ENCODE peak calls at places on chromosomes 2 and 18, in nine cellular contexts. L is HepG2; U is DMS153; D is activated naive CD4-positive, alpha-beta T cell treated with anti-CD3 and anti-CD28 coated beads, Interleukin-2, amount 50 U/mL, for 72 hours; V is stimulated activated CD8-positive, alpha-beta memory T cell treated with anti-CD3 and anti-CD28 coated beads, Interleukin-7, amount 100 ng/mL, for 4 hours; A is mesothelial cell of epicardium; P is cerebellar cortex; H is NB4; C is spleen. F is an unnamed sample.

GRCh38 chr2:409523-409922 is 121.6 kb upstream of the ALKAL2 start:
- DNase-seq in V (no peak), D (no peak), U (no peak), H (no peak), C (no peak), P (no peak), A (no peak), L (no peak), F (no peak)

GRCh38 chr18:5058768-5059539 is 138.1 kb downstream of the AKAIN1 start:
- DNase-seq in C (no peak), A (no peak), V (no peak), L (no peak), U (no peak), H (peak), P (no peak), D (peak), F (no peak)

GRCh38 chr18:3891245-3891644 is 441.3 kb downstream of the TGIF1 start:
- DNase-seq in U (no peak), D (no peak), H (no peak), P (no peak), C (no peak), L (no peak), A (no peak), V (no peak), F (no peak)

GRCh38 chr2:159716857-159717256 is 4.6 kb downstream of the MARCHF7 start:
- DNase-seq in D (no peak), U (no peak), L (no peak), C (no peak), A (no peak), V (no peak), H (no peak), P (no peak), F (no peak)

GRCh38 chr2:70380621-70381020 is 78.8 kb upstream of the FAM136A start:
- DNase-seq in D (no peak), P (no peak), H (no peak), L (no peak), C (no peak), U (no peak), V (no peak), A (no peak), F (no peak)

GRCh38 chr2:84931384-84931821 is 25.9 kb downstream of the TMSB10 start:
- DNase-seq in H (no peak), P (no peak), L (no peak), D (no peak), C (peak), A (no peak), V (no peak), U (no peak), F (no peak)

GRCh38 chr2:47360937-47361336 is 42.0 kb upstream of the MSH2 start:
- DNase-seq in L (peak), D (no peak), P (no peak), C (no peak), U (no peak), V (no peak), H (no peak), A (no peak), F (no peak)

GRCh38 chr2:3594493-3595281 is at the start of gene COLEC11:
- DNase-seq in V (no peak), H (no peak), D (no peak), U (no peak), C (peak), L (no peak), P (no peak), A (no peak), F (no peak)

GRCh38 chr2:85342156-85342555 is 12.2 kb downstream of the RETSAT start:
- DNase-seq in C (no peak), P (no peak), V (no peak), A (no peak), D (no peak), H (no peak), U (no peak), L (no peak), F (no peak)

GRCh38 chr2:233663911-233664310 is 7.8 kb upstream of the UGT1A9 start:
- DNase-seq in P (no peak), L (no peak), A (no peak), D (no peak), H (peak), C (no peak), V (no peak), U (no peak), F (no peak)

GRCh38 chr2:237647176-237648015 is 20.0 kb downstream of the LRRFIP1 start:
- DNase-seq in C (no peak), A (no peak), D (no peak), H (no peak), P (no peak), U (no peak), V (no peak), L (no peak), F (no peak)

GRCh38 chr2:223952280-223952968 is 4.8 kb upstream of the MRPL44 start:
- DNase-seq in H (no peak), L (no peak), P (no peak), C (no peak), U (peak), V (no peak), A (no peak), D (no peak), F (no peak)

GRCh38 chr2:239381709-239382134 is 19.1 kb downstream of the HDAC4 start:
- DNase-seq in H (no peak), U (no peak), C (peak), L (no peak), D (peak), A (no peak), P (no peak), V (no peak), F (peak)

GRCh38 chr2:134169788-134170187 is 84.1 kb upstream of the MGAT5 start:
- DNase-seq in V (no peak), D (peak), H (no peak), P (no peak), A (no peak), U (no peak), C (no peak), L (no peak), F (no peak)